ENCODE peak calls at places on chromosomes 5 and 9, in ten cellular contexts. D, O, B, S, K, A, I, G, M and Y are unnamed samples.

GRCh38 chr5:169631360-169631759 is 5.7 kb upstream of the DOCK2 start:
- DNase-seq in O (no peak), D (no peak), B (no peak), G (no peak), S (no peak), A (no peak), I (no peak), K (no peak), M (no peak), Y (no peak)

GRCh38 chr5:142900926-142901325 is 130.7 kb downstream of the ARHGAP26 start:
- DNase-seq in I (no peak), G (no peak), A (no peak), M (no peak), O (no peak), D (no peak), S (no peak), B (no peak), K (no peak), Y (peak)

GRCh38 chr9:92242115-92242778 is 51.2 kb downstream of the IARS1 start:
- DNase-seq in A (no peak), M (no peak), I (peak), O (no peak), D (peak), B (peak), G (no peak), S (no peak), K (peak), Y (peak)

GRCh38 chr9:71127301-71127700 is 5.9 kb upstream of the TRPM3 start:
- DNase-seq in S (no peak), M (no peak), D (no peak), K (no peak), O (no peak), A (no peak), I (no peak), G (no peak), B (no peak), Y (no peak)

GRCh38 chr5:122219767-122220166 is 90.4 kb downstream of the ZNF474 start:
- DNase-seq in K (no peak), B (no peak), A (no peak), M (no peak), S (no peak), O (no peak), I (no peak), G (no peak), D (no peak), Y (no peak)

GRCh38 chr5:66744040-66744439 is 147.8 kb downstream of the MAST4 start:
- DNase-seq in A (no peak), O (no peak), I (no peak), D (peak), K (no peak), M (no peak), G (no peak), S (no peak), B (no peak), Y (peak)

GRCh38 chr5:59799668-59800374 is 93.7 kb downstream of the PDE4D start:
- DNase-seq in I (peak), D (peak), S (peak), M (no peak), G (no peak), K (peak), A (no peak), O (no peak), B (peak), Y (peak)

GRCh38 chr5:93735378-93735777 is 6.0 kb downstream of the POU5F2 start:
- DNase-seq in G (no peak), K (no peak), M (no peak), B (no peak), D (no peak), A (no peak), S (no peak), I (no peak), O (no peak), Y (no peak)

GRCh38 chr9:131366745-131367401 is 27.0 kb upstream of the PRRC2B start:
- DNase-seq in G (no peak), M (no peak), A (no peak), S (no peak), O (no peak), B (peak), K (peak), D (peak), I (peak), Y (peak)

GRCh38 chr5:141747152-141747640 is 65.2 kb upstream of the ARAP3 start:
- DNase-seq in I (no peak), M (no peak), D (peak), O (peak), S (no peak), B (peak), A (peak), G (no peak), K (peak), Y (peak)

GRCh38 chr5:156934450-156935211 is 28.4 kb downstream of the TIMD4 start:
- DNase-seq in O (no peak), I (peak), D (peak), S (peak), B (peak), A (no peak), K (peak), G (peak), M (peak), Y (no peak)

GRCh38 chr9:110192531-110193326 is 15.2 kb downstream of the C9orf152 start:
- DNase-seq in K (no peak), M (no peak), A (no peak), G (no peak), O (peak), I (no peak), D (no peak), B (no peak), S (no peak), Y (no peak)

GRCh38 chr5:68554566-68555279 is 339.2 kb downstream of the PIK3R1 start:
- DNase-seq in D (peak), I (no peak), M (no peak), O (peak), K (peak), B (no peak), A (no peak), G (no peak), S (no peak), Y (peak)

GRCh38 chr5:45793638-45794532 is 97.7 kb upstream of the HCN1 start:
- DNase-seq in B (no peak), A (no peak), K (no peak), S (no peak), D (no peak), M (peak), G (no peak), O (no peak), I (no peak), Y (no peak)

GRCh38 chr9:135394699-135395645 is 84.6 kb upstream of the PPP1R26 start:
- DNase-seq in G (no peak), B (no peak), S (no peak), K (no peak), I (no peak), A (no peak), O (no peak), D (no peak), M (no peak), Y (no peak)

GRCh38 chr5:102119252-102119651 is 176.8 kb downstream of the SLCO4C1 start:
- DNase-seq in G (no peak), S (no peak), I (no peak), K (no peak), O (no peak), A (no peak), D (no peak), B (no peak), M (no peak), Y (no peak)

GRCh38 chr9:19113964-19114679 is 11.4 kb upstream of the HAUS6 start:
- DNase-seq in I (no peak), O (no peak), D (no peak), B (no peak), K (peak), M (no peak), S (no peak), G (no peak), A (no peak), Y (no peak)

GRCh38 chr5:67214036-67214435 is 17.4 kb upstream of the CD180 start:
- DNase-seq in B (no peak), O (no peak), I (no peak), G (no peak), A (no peak), D (no peak), M (no peak), K (no peak), S (no peak), Y (no peak)

GRCh38 chr9:92896037-92896436 is 18.2 kb upstream of the ZNF484 start:
- DNase-seq in G (no peak), S (no peak), I (no peak), K (no peak), A (no peak), O (no peak), D (no peak), M (no peak), B (no peak), Y (no peak)

GRCh38 chr5:163758283-163758711 is 252.9 kb downstream of the MAT2B start:
- DNase-seq in S (no peak), B (no peak), A (no peak), K (no peak), O (no peak), M (no peak), I (no peak), G (no peak), D (no peak), Y (no peak)

GRCh38 chr9:1495684-1496083 is 445.5 kb downstream of the DMRT2 start:
- DNase-seq in M (no peak), O (no peak), B (no peak), K (no peak), I (no peak), A (no peak), G (no peak), S (no peak), D (no peak), Y (no peak)

GRCh38 chr9:136107155-136107952 is 11.3 kb downstream of the TMEM250 start:
- DNase-seq in K (no peak), O (no peak), A (no peak), D (no peak), I (no peak), B (no peak), M (peak), S (peak), G (no peak), Y (no peak)

GRCh38 chr5:177301503-177302165 is 1.9 kb downstream of the RAB24 start:
- DNase-seq in B (no peak), D (peak), S (no peak), O (no peak), M (no peak), G (no peak), I (no peak), A (no peak), K (peak), Y (no peak)